ENCODE peak calls at places on chromosome 11, in five cellular contexts. F is stromal cell of bone marrow, L is M059J, V is 8988T, Z is breast epithelium. N is an unnamed sample.

GRCh38 chr11:36153581-36153980 is 135.6 kb downstream of the COMMD9 start:
- DNase-seq in F (no peak), L (no peak), V (no peak), Z (no peak), N (peak; percentile 35)

GRCh38 chr11:111514216-111515031 is at the start of gene HOATZ:
- DNase-seq in F (no peak), L (no peak), V (no peak), Z (no peak), N (no peak)

GRCh38 chr11:121067453-121067852 is 33.6 kb upstream of the TECTA start:
- DNase-seq in F (no peak), L (no peak), V (no peak), Z (no peak), N (no peak)

GRCh38 chr11:102177974-102178631 is 67.9 kb downstream of the YAP1 start:
- DNase-seq in F (peak; percentile 85), L (peak; percentile 92), V (peak; percentile 46), Z (peak; percentile 39), N (peak; percentile 99)

GRCh38 chr11:122743949-122744876 is 88.7 kb downstream of the UBASH3B start:
- DNase-seq in F (no peak), L (no peak), V (no peak), Z (peak; percentile 20), N (no peak)

GRCh38 chr11:17786824-17787525 is 52.4 kb downstream of the KCNC1 start:
- DNase-seq in F (peak; percentile 72), L (peak; percentile 81), V (peak; percentile 70), Z (no peak), N (peak; percentile 43)

GRCh38 chr11:19766206-19766605 is 53.6 kb downstream of the NAV2 start:
- DNase-seq in F (no peak), L (peak; percentile 47), V (no peak), Z (no peak), N (peak; percentile 32)

GRCh38 chr11:34654491-34655334 is 33.8 kb downstream of the EHF start:
- DNase-seq in F (peak; percentile 26), L (peak; percentile 95), V (peak; percentile 33), Z (peak; percentile 95), N (peak; percentile 86)

GRCh38 chr11:102186836-102187235 is 76.6 kb downstream of the YAP1 start:
- DNase-seq in F (no peak), L (no peak), V (no peak), Z (no peak), N (peak; percentile 25)

GRCh38 chr11:35242412-35242811 is 103.4 kb downstream of the CD44 start:
- DNase-seq in F (no peak), L (peak; percentile 69), V (no peak), Z (no peak), N (no peak)

GRCh38 chr11:773830-774229 is 3.5 kb downstream of the GATD1 start:
- DNase-seq in F (no peak), L (no peak), V (no peak), Z (no peak), N (no peak)

GRCh38 chr11:108199446-108200321 is 22.8 kb downstream of the NPAT start:
- DNase-seq in F (no peak), L (peak; percentile 47), V (no peak), Z (no peak), N (peak; percentile 96)

GRCh38 chr11:64562723-64563351 is 28.2 kb upstream of the SLC22A12 start:
- DNase-seq in F (no peak), L (no peak), V (no peak), Z (no peak), N (no peak)

GRCh38 chr11:65112226-65112550 is 516 bp downstream of the TM7SF2 start:
- DNase-seq in F (no peak), L (no peak), V (no peak), Z (no peak), N (no peak)

GRCh38 chr11:9802291-9802861 is 138.5 kb downstream of the SWAP70 start:
- DNase-seq in F (peak; percentile 54), L (peak; percentile 44), V (no peak), Z (no peak), N (peak; percentile 82)

GRCh38 chr11:128448487-128448886 is 138.9 kb downstream of the ETS1 start:
- DNase-seq in F (no peak), L (peak; percentile 99), V (no peak), Z (peak; percentile 76), N (peak; percentile 100)

GRCh38 chr11:134592391-134592990 is 180.4 kb upstream of the B3GAT1 start:
- DNase-seq in F (no peak), L (peak; percentile 26), V (no peak), Z (no peak), N (no peak)

GRCh38 chr11:2575611-2576051 is 124.2 kb downstream of the KCNQ1OT1 start:
- DNase-seq in F (no peak), L (no peak), V (no peak), Z (no peak), N (no peak)

GRCh38 chr11:84163115-84163514 is 876.9 kb upstream of the CCDC90B start:
- DNase-seq in F (no peak), L (no peak), V (no peak), Z (no peak), N (no peak)

GRCh38 chr11:33309118-33309517 is 51.9 kb downstream of the HIPK3 start:
- DNase-seq in F (no peak), L (no peak), V (no peak), Z (no peak), N (no peak)

GRCh38 chr11:34860034-34860433 is 56.1 kb downstream of the APIP start:
- DNase-seq in F (peak; percentile 2), L (no peak), V (no peak), Z (no peak), N (no peak)

GRCh38 chr11:67409781-67410368 is 5.6 kb upstream of the CARNS1 start:
- DNase-seq in F (no peak), L (no peak), V (no peak), Z (no peak), N (no peak)

GRCh38 chr11:88849368-88849767 is 216.4 kb downstream of the GRM5 start:
- DNase-seq in F (peak; percentile 58), L (peak; percentile 76), V (no peak), Z (no peak), N (peak; percentile 42)

GRCh38 chr11:117256573-117256972 is 24.1 kb downstream of the RNF214 start:
- DNase-seq in F (no peak), L (peak; percentile 65), V (no peak), Z (no peak), N (no peak)

GRCh38 chr11:945986-946385 is 20.3 kb downstream of the AP2A2 start:
- DNase-seq in F (no peak), L (no peak), V (no peak), Z (no peak), N (peak; percentile 65)

GRCh38 chr11:37811349-37811748 is 1213.3 kb upstream of the RAG2 start:
- DNase-seq in F (no peak), L (no peak), V (no peak), Z (no peak), N (peak; percentile 32)

GRCh38 chr11:95944623-95945022 is 20.7 kb upstream of the MTMR2 start:
- DNase-seq in F (no peak), L (no peak), V (no peak), Z (no peak), N (no peak)

GRCh38 chr11:36054628-36055027 is 110.8 kb downstream of the LDLRAD3 start:
- DNase-seq in F (no peak), L (no peak), V (no peak), Z (no peak), N (no peak)

GRCh38 chr11:11988099-11988651 is 20.3 kb downstream of the DKK3 start:
- DNase-seq in F (no peak), L (peak; percentile 97), V (no peak), Z (no peak), N (peak; percentile 80)

GRCh38 chr11:104380358-104380757 is 216.4 kb upstream of the PDGFD start:
- DNase-seq in F (no peak), L (no peak), V (no peak), Z (no peak), N (no peak)

GRCh38 chr11:12164061-12165014 is 53.9 kb downstream of the MICAL2 start:
- DNase-seq in F (peak; percentile 71), L (peak; percentile 99), V (no peak), Z (peak; percentile 85), N (peak; percentile 92)

GRCh38 chr11:45238724-45239123 is 47.4 kb downstream of the SYT13 start:
- DNase-seq in F (peak; percentile 84), L (peak; percentile 81), V (peak; percentile 40), Z (no peak), N (peak; percentile 82)

GRCh38 chr11:102279641-102280170 is 37.6 kb upstream of the BIRC3 start:
- DNase-seq in F (no peak), L (peak; percentile 77), V (no peak), Z (no peak), N (peak; percentile 69)

GRCh38 chr11:114820621-114821020 is 142.3 kb downstream of the NXPE2 start:
- DNase-seq in F (no peak), L (no peak), V (no peak), Z (no peak), N (no peak)

GRCh38 chr11:78336877-78337553 is 80.6 kb downstream of the GAB2 start:
- DNase-seq in F (no peak), L (no peak), V (no peak), Z (no peak), N (peak; percentile 31)

N was measured in renal cortical epithelial cell.